ENCODE peak calls at places on chromosomes 7 and 10, in nine cellular contexts. One of them, this sample, is unnamed.

GRCh38 chr7:127895814-127896280 is 135.4 kb downstream of the LRRC4 start:
- DNase-seq in pancreas: no peak
- DNase-seq in AG10803: no peak
- DNase-seq in dorsolateral prefrontal cortex: no peak
- DNase-seq in tibial nerve: no peak
- DNase-seq in HFFc6: no peak
- DNase-seq in cardiac muscle cell: no peak
- DNase-seq in testis: no peak
- DNase-seq in H9: no peak
- DNase-seq in this sample: no peak

GRCh38 chr7:6637544-6638229 is 569 bp downstream of the ZNF316 start:
- DNase-seq in pancreas: peak
- DNase-seq in AG10803: peak
- DNase-seq in dorsolateral prefrontal cortex: no peak
- DNase-seq in tibial nerve: no peak
- DNase-seq in HFFc6: no peak
- DNase-seq in cardiac muscle cell: peak
- DNase-seq in testis: no peak
- DNase-seq in H9: peak
- DNase-seq in this sample: peak

GRCh38 chr10:27433976-27434375 is 70.1 kb upstream of the RAB18 start:
- DNase-seq in pancreas: no peak
- DNase-seq in AG10803: no peak
- DNase-seq in dorsolateral prefrontal cortex: no peak
- DNase-seq in tibial nerve: no peak
- DNase-seq in HFFc6: no peak
- DNase-seq in cardiac muscle cell: no peak
- DNase-seq in testis: no peak
- DNase-seq in H9: no peak
- DNase-seq in this sample: peak

GRCh38 chr7:137592232-137592896 is 248.8 kb upstream of the PTN start:
- DNase-seq in pancreas: peak
- DNase-seq in AG10803: peak
- DNase-seq in dorsolateral prefrontal cortex: peak
- DNase-seq in tibial nerve: peak
- DNase-seq in HFFc6: peak
- DNase-seq in cardiac muscle cell: peak
- DNase-seq in testis: peak
- DNase-seq in H9: peak
- DNase-seq in this sample: peak

GRCh38 chr7:12722720-12723241 is 35.3 kb downstream of the ARL4A start:
- DNase-seq in pancreas: no peak
- DNase-seq in AG10803: no peak
- DNase-seq in dorsolateral prefrontal cortex: no peak
- DNase-seq in tibial nerve: no peak
- DNase-seq in HFFc6: no peak
- DNase-seq in cardiac muscle cell: no peak
- DNase-seq in testis: no peak
- DNase-seq in H9: no peak
- DNase-seq in this sample: no peak

GRCh38 chr10:132551093-132551807 is 13.7 kb downstream of the INPP5A start:
- DNase-seq in pancreas: no peak
- DNase-seq in AG10803: peak
- DNase-seq in dorsolateral prefrontal cortex: no peak
- DNase-seq in tibial nerve: no peak
- DNase-seq in HFFc6: no peak
- DNase-seq in cardiac muscle cell: no peak
- DNase-seq in testis: no peak
- DNase-seq in H9: no peak
- DNase-seq in this sample: no peak

GRCh38 chr7:115635367-115635766 is 395.2 kb downstream of the TFEC start:
- DNase-seq in pancreas: no peak
- DNase-seq in AG10803: peak
- DNase-seq in dorsolateral prefrontal cortex: no peak
- DNase-seq in tibial nerve: no peak
- DNase-seq in HFFc6: no peak
- DNase-seq in cardiac muscle cell: no peak
- DNase-seq in testis: no peak
- DNase-seq in H9: no peak
- DNase-seq in this sample: no peak

GRCh38 chr10:130137077-130137448 is 872 bp downstream of the GLRX3 start:
- DNase-seq in pancreas: no peak
- DNase-seq in AG10803: peak
- DNase-seq in dorsolateral prefrontal cortex: no peak
- DNase-seq in tibial nerve: no peak
- DNase-seq in HFFc6: peak
- DNase-seq in cardiac muscle cell: peak
- DNase-seq in testis: no peak
- DNase-seq in H9: no peak
- DNase-seq in this sample: peak

GRCh38 chr7:152000191-152000590 is 25.3 kb upstream of the GALNT11 start:
- DNase-seq in pancreas: no peak
- DNase-seq in AG10803: no peak
- DNase-seq in dorsolateral prefrontal cortex: no peak
- DNase-seq in tibial nerve: no peak
- DNase-seq in HFFc6: no peak
- DNase-seq in cardiac muscle cell: no peak
- DNase-seq in testis: no peak
- DNase-seq in H9: no peak
- DNase-seq in this sample: no peak

GRCh38 chr10:103192089-103192450 is 1.0 kb downstream of the NT5C2 start:
- DNase-seq in pancreas: no peak
- DNase-seq in AG10803: no peak
- DNase-seq in dorsolateral prefrontal cortex: no peak
- DNase-seq in tibial nerve: no peak
- DNase-seq in HFFc6: no peak
- DNase-seq in cardiac muscle cell: no peak
- DNase-seq in testis: peak
- DNase-seq in H9: no peak
- DNase-seq in this sample: no peak

DNA sequence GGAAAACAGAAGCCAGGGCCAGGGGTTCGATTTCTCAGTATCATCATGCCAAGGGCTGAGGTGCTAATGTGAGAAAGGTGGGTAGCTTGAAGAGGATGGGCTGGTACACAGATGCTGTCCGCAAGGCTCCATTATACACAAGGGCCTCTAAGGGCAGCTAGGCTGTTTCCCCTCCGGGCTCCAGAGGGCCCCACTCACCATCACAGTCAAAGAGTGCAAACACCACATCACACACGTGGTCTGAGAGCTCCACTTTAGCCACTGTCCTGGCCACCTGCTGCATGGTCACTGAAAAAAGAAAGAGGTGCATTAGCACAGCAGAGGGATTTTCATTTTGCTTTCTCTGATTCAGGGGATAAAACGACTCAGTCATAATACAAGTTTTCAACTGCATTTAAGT is 20.9 kb upstream of the DNAJB12 start:
- DNase-seq in pancreas: no peak
- DNase-seq in AG10803: no peak
- DNase-seq in dorsolateral prefrontal cortex: peak
- DNase-seq in tibial nerve: no peak
- DNase-seq in HFFc6: peak
- DNase-seq in cardiac muscle cell: peak
- DNase-seq in testis: peak
- DNase-seq in H9: peak
- DNase-seq in this sample: no peak
- TF ChIP-seq CTCF in pancreas: no peak
- TF ChIP-seq CTCF in AG10803: peak
- TF ChIP-seq CTCF in dorsolateral prefrontal cortex: peak
- TF ChIP-seq CTCF in tibial nerve: peak
- TF ChIP-seq CTCF in HFFc6: no peak
- TF ChIP-seq CTCF in cardiac muscle cell: peak
- TF ChIP-seq CTCF in testis: no peak
- TF ChIP-seq CTCF in H9: peak
- TF ChIP-seq CTCF in this sample: no peak

GRCh38 chr7:28364082-28364481 is 48.2 kb upstream of the CREB5 start:
- DNase-seq in pancreas: no peak
- DNase-seq in AG10803: no peak
- DNase-seq in dorsolateral prefrontal cortex: no peak
- DNase-seq in tibial nerve: no peak
- DNase-seq in HFFc6: no peak
- DNase-seq in cardiac muscle cell: no peak
- DNase-seq in testis: no peak
- DNase-seq in H9: no peak
- DNase-seq in this sample: no peak
- TF ChIP-seq CTCF in pancreas: no peak
- TF ChIP-seq CTCF in AG10803: peak
- TF ChIP-seq CTCF in dorsolateral prefrontal cortex: no peak
- TF ChIP-seq CTCF in tibial nerve: no peak
- TF ChIP-seq CTCF in HFFc6: peak
- TF ChIP-seq CTCF in cardiac muscle cell: peak
- TF ChIP-seq CTCF in testis: no peak
- TF ChIP-seq CTCF in H9: peak
- TF ChIP-seq CTCF in this sample: peak

GRCh38 chr10:49382226-49382625 is 13.7 kb downstream of the DRGX start:
- DNase-seq in pancreas: no peak
- DNase-seq in AG10803: no peak
- DNase-seq in dorsolateral prefrontal cortex: no peak
- DNase-seq in tibial nerve: no peak
- DNase-seq in HFFc6: no peak
- DNase-seq in cardiac muscle cell: no peak
- DNase-seq in testis: no peak
- DNase-seq in H9: no peak
- DNase-seq in this sample: no peak

GRCh38 chr10:49382826-49383225 is 13.1 kb downstream of the DRGX start:
- DNase-seq in pancreas: no peak
- DNase-seq in AG10803: no peak
- DNase-seq in dorsolateral prefrontal cortex: no peak
- DNase-seq in tibial nerve: no peak
- DNase-seq in HFFc6: no peak
- DNase-seq in cardiac muscle cell: no peak
- DNase-seq in testis: no peak
- DNase-seq in H9: no peak
- DNase-seq in this sample: no peak

GRCh38 chr10:49381111-49381900 is 14.6 kb downstream of the DRGX start:
- DNase-seq in pancreas: no peak
- DNase-seq in AG10803: no peak
- DNase-seq in dorsolateral prefrontal cortex: no peak
- DNase-seq in tibial nerve: no peak
- DNase-seq in HFFc6: no peak
- DNase-seq in cardiac muscle cell: no peak
- DNase-seq in testis: no peak
- DNase-seq in H9: no peak
- DNase-seq in this sample: no peak

GRCh38 chr10:49377256-49377655 is 18.6 kb downstream of the DRGX start:
- DNase-seq in pancreas: no peak
- DNase-seq in AG10803: no peak
- DNase-seq in dorsolateral prefrontal cortex: no peak
- DNase-seq in tibial nerve: no peak
- DNase-seq in HFFc6: no peak
- DNase-seq in cardiac muscle cell: no peak
- DNase-seq in testis: no peak
- DNase-seq in H9: no peak
- DNase-seq in this sample: no peak

DNA sequence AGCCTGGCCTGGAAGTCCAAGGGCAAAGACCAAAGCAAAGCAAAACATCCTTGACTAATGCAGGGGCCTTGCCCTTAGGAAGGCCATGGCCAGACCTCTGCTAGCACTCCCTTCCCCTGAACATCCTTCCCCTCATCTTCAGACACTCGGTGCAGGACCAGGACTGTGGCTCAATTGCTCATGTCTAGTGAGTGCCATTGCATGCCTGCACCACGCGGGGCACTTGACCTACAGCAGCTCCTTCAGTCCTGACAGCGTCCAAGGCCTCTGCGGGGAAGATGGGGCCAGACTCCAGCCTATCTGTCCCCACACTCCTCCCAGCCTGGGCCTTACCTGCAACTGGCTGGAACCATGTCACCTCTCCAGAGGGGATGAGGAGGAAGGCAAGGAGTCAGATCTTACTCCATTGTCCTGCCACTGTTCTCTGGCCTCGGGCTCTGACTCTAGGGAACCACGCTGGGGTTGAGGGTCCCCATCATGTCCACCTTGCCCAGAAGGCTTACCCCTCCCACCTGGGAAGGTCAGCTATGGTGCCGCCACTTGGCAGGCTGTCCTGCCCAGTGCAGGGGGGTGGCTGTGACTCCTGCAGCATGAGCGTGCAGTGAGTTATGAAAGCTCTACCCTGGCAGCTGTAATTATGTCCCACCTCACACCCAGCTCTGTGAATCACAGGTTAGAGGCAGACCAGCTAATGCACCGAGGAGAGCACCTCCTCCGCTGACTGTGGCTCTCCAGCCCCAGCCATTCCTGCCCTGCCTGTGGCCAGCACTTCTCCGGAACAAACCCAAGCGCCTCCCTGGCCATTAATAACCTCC is 16.1 kb downstream of the DRGX start:
- DNase-seq in pancreas: no peak
- DNase-seq in AG10803: no peak
- DNase-seq in dorsolateral prefrontal cortex: no peak
- DNase-seq in tibial nerve: no peak
- DNase-seq in HFFc6: no peak
- DNase-seq in cardiac muscle cell: peak
- DNase-seq in testis: peak
- DNase-seq in H9: peak
- DNase-seq in this sample: no peak
- TF ChIP-seq CTCF in pancreas: no peak
- TF ChIP-seq CTCF in AG10803: peak
- TF ChIP-seq CTCF in dorsolateral prefrontal cortex: no peak
- TF ChIP-seq CTCF in tibial nerve: no peak
- TF ChIP-seq CTCF in HFFc6: no peak
- TF ChIP-seq CTCF in cardiac muscle cell: peak
- TF ChIP-seq CTCF in testis: no peak
- TF ChIP-seq CTCF in H9: peak
- TF ChIP-seq CTCF in this sample: no peak

GRCh38 chr7:117401293-117402002 is 25.8 kb downstream of the ASZ1 start:
- DNase-seq in pancreas: no peak
- DNase-seq in AG10803: no peak
- DNase-seq in dorsolateral prefrontal cortex: no peak
- DNase-seq in tibial nerve: no peak
- DNase-seq in HFFc6: no peak
- DNase-seq in cardiac muscle cell: no peak
- DNase-seq in testis: no peak
- DNase-seq in H9: no peak
- DNase-seq in this sample: peak
- TF ChIP-seq CTCF in pancreas: no peak
- TF ChIP-seq CTCF in AG10803: peak
- TF ChIP-seq CTCF in dorsolateral prefrontal cortex: no peak
- TF ChIP-seq CTCF in tibial nerve: no peak
- TF ChIP-seq CTCF in HFFc6: peak
- TF ChIP-seq CTCF in cardiac muscle cell: peak
- TF ChIP-seq CTCF in testis: no peak
- TF ChIP-seq CTCF in H9: peak
- TF ChIP-seq CTCF in this sample: peak

GRCh38 chr10:34816067-34817002 is 1.2 kb upstream of the PARD3 start:
- DNase-seq in pancreas: no peak
- DNase-seq in AG10803: peak
- DNase-seq in dorsolateral prefrontal cortex: no peak
- DNase-seq in tibial nerve: no peak
- DNase-seq in HFFc6: no peak
- DNase-seq in cardiac muscle cell: peak
- DNase-seq in testis: peak
- DNase-seq in H9: peak
- DNase-seq in this sample: no peak
- TF ChIP-seq CTCF in pancreas: no peak
- TF ChIP-seq CTCF in AG10803: peak
- TF ChIP-seq CTCF in dorsolateral prefrontal cortex: no peak
- TF ChIP-seq CTCF in tibial nerve: peak
- TF ChIP-seq CTCF in HFFc6: no peak
- TF ChIP-seq CTCF in cardiac muscle cell: no peak
- TF ChIP-seq CTCF in testis: no peak
- TF ChIP-seq CTCF in H9: no peak
- TF ChIP-seq CTCF in this sample: no peak

GRCh38 chr7:94650137-94650536 is 5.8 kb downstream of the SGCE start:
- DNase-seq in pancreas: no peak
- DNase-seq in AG10803: no peak
- DNase-seq in dorsolateral prefrontal cortex: no peak
- DNase-seq in tibial nerve: no peak
- DNase-seq in HFFc6: no peak
- DNase-seq in cardiac muscle cell: no peak
- DNase-seq in testis: peak
- DNase-seq in H9: no peak
- DNase-seq in this sample: no peak
- TF ChIP-seq CTCF in pancreas: no peak
- TF ChIP-seq CTCF in AG10803: no peak
- TF ChIP-seq CTCF in dorsolateral prefrontal cortex: no peak
- TF ChIP-seq CTCF in tibial nerve: no peak
- TF ChIP-seq CTCF in HFFc6: no peak
- TF ChIP-seq CTCF in cardiac muscle cell: no peak
- TF ChIP-seq CTCF in testis: no peak
- TF ChIP-seq CTCF in H9: no peak
- TF ChIP-seq CTCF in this sample: no peak